ENCODE peak calls at places on chromosomes 5 and 9, in five cellular contexts. C, K, L, A and D are unnamed samples.

GRCh38 chr9:99690573-99690972 is 131.1 kb upstream of the NR4A3 start:
- DNase-seq in C (no peak), K (no peak), A (no peak), L (no peak), D (no peak)

GRCh38 chr9:35826071-35826701 is 2.3 kb downstream of the FAM221B start:
- DNase-seq in K (no peak), C (peak; percentile 66), L (no peak), A (no peak), D (no peak)

GRCh38 chr9:122236681-122237080 is 7.9 kb upstream of the LHX6 start:
- DNase-seq in L (no peak), C (no peak), K (no peak), A (no peak), D (no peak)

GRCh38 chr5:119400248-119400647 is 44.4 kb downstream of the TNFAIP8 start:
- DNase-seq in L (no peak), C (peak; percentile 19), A (no peak), K (no peak), D (no peak)

GRCh38 chr5:1502046-1502736 is 21.6 kb downstream of the LPCAT1 start:
- DNase-seq in L (no peak), K (peak; percentile 87), A (no peak), C (no peak), D (peak; percentile 63)

GRCh38 chr9:83030391-83031107 is 32.4 kb downstream of the RASEF start:
- DNase-seq in C (no peak), A (no peak), L (no peak), K (no peak), D (no peak)

GRCh38 chr5:19745247-19745646 is 242.8 kb downstream of the CDH18 start:
- DNase-seq in C (no peak), L (no peak), K (no peak), A (no peak), D (no peak)

GRCh38 chr5:163338-163620 is 28.0 kb upstream of the LRRC14B start:
- DNase-seq in A (peak; percentile 58), C (no peak), L (no peak), K (peak; percentile 58), D (no peak)

GRCh38 chr5:158812381-158812780 is 287.3 kb downstream of the EBF1 start:
- DNase-seq in A (no peak), L (no peak), K (no peak), C (no peak), D (peak; percentile 27)

GRCh38 chr5:100863736-100864135 is 39.3 kb downstream of the ST8SIA4 start:
- DNase-seq in C (no peak), K (no peak), L (no peak), A (no peak), D (no peak)

GRCh38 chr5:43638556-43638955 is 35.6 kb downstream of the NNT start:
- DNase-seq in C (no peak), A (no peak), K (no peak), L (peak; percentile 39), D (no peak)

GRCh38 chr5:173563246-173563645 is 53.2 kb downstream of the BOD1 start:
- DNase-seq in C (no peak), A (no peak), L (no peak), K (no peak), D (no peak)

GRCh38 chr9:70609542-70610286 is 195.3 kb upstream of the KLF9 start:
- DNase-seq in A (no peak), C (no peak), L (no peak), K (no peak), D (no peak)

GRCh38 chr9:2420488-2421056 is 201.0 kb upstream of the VLDLR start:
- DNase-seq in L (no peak), K (no peak), A (no peak), C (no peak), D (no peak)

GRCh38 chr9:114384836-114385411 is 2.9 kb downstream of the AKNA start:
- DNase-seq in A (no peak), C (no peak), K (no peak), L (no peak), D (no peak)

GRCh38 chr9:114383866-114384231 is 3.9 kb downstream of the AKNA start:
- DNase-seq in A (no peak), L (no peak), K (no peak), C (no peak), D (no peak)

GRCh38 chr9:114380988-114381387 is 6.8 kb downstream of the AKNA start:
- DNase-seq in C (no peak), K (no peak), A (peak; percentile 70), L (no peak), D (no peak)

GRCh38 chr9:114385412-114386181 is 2.2 kb downstream of the AKNA start:
- DNase-seq in A (peak; percentile 90), C (peak; percentile 24), L (no peak), K (peak; percentile 83), D (peak; percentile 74)

DNA sequence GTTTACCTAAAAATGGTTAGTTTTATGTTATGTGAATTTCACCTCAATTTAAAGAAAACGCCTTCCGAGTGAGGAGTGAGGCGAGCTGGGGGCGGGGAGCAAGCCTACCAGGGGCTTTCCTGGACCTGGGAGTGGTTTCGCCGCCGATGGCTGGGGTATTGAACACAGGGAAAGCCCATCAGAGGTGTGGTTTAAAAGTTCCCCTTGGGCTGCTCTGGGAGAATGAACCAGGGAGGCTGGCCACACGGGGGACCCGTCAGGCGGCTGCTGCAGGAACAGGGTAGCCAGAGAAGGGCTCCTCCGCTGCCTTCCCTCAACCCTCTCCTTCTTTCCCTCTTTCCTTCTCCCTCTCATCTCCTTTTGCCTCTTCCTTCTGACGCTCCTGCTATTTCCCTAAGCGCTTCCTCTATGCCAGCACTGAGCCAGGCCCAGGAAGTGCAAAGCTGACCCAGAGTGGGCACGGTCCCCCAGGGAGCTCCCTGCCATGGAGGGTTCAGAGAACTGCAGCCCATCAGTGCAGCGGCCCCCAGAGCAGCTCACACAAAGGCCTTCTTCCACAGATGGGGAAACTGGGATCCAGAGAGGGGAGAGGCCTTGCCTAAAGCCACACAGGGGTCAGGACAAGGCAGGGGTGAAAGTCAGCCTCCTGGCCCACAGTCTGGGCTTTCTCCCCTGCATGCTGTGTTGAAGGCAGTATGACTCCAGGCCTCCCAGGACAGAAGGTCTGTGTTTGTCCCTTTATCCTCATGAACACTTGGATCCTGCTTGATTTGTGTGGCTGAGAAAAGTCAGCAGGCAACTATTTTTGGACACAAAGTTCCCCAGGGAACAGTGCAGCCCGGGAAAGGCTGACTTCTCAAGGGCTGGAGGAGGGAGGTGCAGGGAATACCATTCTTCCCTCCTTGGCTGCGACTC is 4.6 kb downstream of the AKNA start:
- DNase-seq in C (no peak), K (no peak), A (peak; percentile 75), L (no peak), D (peak; percentile 55)
- H3K4me3 ChIP-seq in C (no peak overlapping the region), K (peak overlapping the region; percentile 23), A (no peak overlapping the region), L (no peak overlapping the region), D (no peak overlapping the region)

DNA sequence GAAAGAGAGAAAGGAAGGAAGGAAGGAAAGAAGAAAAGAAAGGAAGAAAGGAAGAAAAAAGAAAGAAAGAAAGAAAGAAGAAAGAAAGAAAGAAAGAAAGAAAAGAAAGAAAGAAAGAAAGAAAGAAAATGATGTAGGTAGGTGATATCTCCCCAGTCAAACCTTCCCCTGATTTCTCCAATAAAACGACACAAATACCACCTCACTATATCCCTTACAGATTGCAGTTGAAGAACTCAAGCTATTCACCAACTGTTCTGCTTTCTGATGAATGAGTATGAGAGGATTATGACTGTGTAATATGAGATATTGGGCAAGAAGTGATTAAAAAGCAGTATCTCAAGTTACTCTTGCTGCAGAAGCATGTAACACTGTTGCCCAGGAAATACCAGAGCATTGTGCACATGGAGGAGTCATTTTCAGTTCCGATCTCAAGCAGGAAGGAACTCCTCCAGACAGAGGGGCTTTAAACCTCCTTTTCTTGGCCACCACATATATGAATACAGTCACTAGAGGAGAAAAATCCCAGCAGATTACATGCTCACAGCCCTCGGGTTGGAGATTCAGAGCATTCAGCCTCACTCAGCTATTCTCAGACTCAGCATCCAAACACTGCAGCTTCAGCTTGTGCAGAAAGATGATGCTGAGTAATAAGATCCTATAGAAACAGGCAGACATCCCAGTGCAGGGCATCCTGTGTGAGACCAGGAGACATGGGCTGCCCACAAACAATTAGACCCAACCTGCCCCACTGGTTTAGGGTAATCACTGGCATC is 61.4 kb downstream of the UGCG start:
- DNase-seq in A (no peak), K (no peak), L (peak; percentile 69), C (peak; percentile 61), D (no peak)
- H3K4me3 ChIP-seq in A (no peak overlapping the region), K (peak overlapping the region; percentile 17), L (peak overlapping the region; percentile 60), C (peak overlapping the region; percentile 29), D (no peak overlapping the region)

DNA sequence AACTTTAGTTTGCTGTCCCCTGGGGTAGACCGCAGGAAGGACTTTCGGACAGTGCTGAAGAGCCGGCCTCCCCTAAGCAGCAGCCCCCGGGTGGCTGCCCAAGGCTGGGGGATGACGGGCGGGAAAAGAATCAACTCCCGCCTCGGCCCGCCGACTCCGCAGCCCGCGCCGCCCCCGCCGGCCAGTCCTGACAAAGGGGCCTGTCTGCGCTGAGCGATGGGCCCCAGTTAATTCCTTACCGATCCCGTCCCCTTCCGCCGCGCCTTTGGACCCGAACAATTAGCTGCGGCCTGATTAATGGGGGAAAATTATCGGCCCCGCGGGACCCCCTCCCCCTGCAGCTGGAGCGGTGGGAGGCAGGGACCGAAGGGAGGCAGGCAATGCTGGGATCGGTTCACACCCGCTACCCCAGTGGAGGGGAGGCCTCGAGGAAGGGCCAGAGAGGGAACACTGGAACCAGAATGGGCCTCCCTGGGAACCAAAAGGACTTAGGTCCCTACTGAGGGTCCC is 4.2 kb upstream of the DCTN3 start:
- DNase-seq in C (no peak), K (no peak), A (no peak), L (no peak), D (no peak)
- H3K4me3 ChIP-seq in C (no peak overlapping the region), K (no peak overlapping the region), A (no peak overlapping the region), L (no peak overlapping the region), D (no peak overlapping the region)

DNA sequence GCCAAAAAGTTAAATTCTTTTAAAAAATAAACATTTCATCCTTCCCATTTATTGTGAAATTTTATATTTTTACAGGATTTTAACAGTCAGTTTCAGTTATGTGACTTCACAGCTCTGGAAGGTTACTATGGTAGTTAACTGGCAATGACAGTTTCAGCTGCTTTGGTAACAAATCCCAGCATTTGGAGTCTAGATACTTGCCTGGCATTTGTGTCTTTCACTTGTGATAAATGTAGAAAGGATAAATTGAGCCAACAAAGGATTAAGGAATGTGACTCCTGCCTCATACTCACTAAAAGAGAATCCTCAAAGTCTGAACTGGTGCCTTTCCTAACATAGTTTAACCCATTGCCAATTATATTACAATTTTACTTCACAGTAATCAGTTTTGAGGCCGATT is 315.5 kb downstream of the FER start:
- DNase-seq in L (no peak), C (no peak), A (no peak), K (no peak), D (no peak)
- H3K4me3 ChIP-seq in L (no peak overlapping the region), C (no peak overlapping the region), A (no peak overlapping the region), K (no peak overlapping the region), D (no peak overlapping the region)